ENCODE peak calls at places on chromosome X, in nine cellular contexts. S is mesenteric fat pad, Y is NCI-H146, X is Calu3, H is GM10248, W is NCI-H1105, L is activated T-helper 1 cell treated with Interleukin-2 at 50 U/mL for 16 hours, A is NCI-H1417, I is brain microvascular endothelial cell. N is an unnamed sample.

GRCh38 chrX:119477812-119478232 is 9.6 kb downstream of the SLC25A5 start:
- DNase-seq in X (peak), H (no peak), A (no peak), W (no peak), S (peak), L (no peak), Y (no peak), I (peak), N (no peak)

GRCh38 chrX:29535212-29536162 is 679.9 kb upstream of the MAGEB2 start:
- DNase-seq in W (no peak), S (no peak), H (no peak), Y (no peak), I (no peak), L (no peak), A (no peak), X (no peak), N (no peak)

GRCh38 chrX:72621163-72621562 is 48.5 kb upstream of the HDAC8 start:
- DNase-seq in A (no peak), L (no peak), S (no peak), I (no peak), Y (no peak), W (no peak), X (peak), H (no peak), N (no peak)

GRCh38 chrX:82775426-82775825 is 732.7 kb upstream of the POU3F4 start:
- DNase-seq in W (no peak), Y (no peak), H (no peak), I (no peak), X (no peak), L (no peak), A (no peak), S (no peak), N (no peak)

GRCh38 chrX:1472975-1473374 is 20.3 kb upstream of the ASMTL start:
- DNase-seq in S (no peak), L (no peak), H (no peak), W (no peak), Y (no peak), A (no peak), X (no peak), I (no peak), N (no peak)

GRCh38 chrX:40938418-40938817 is 146.8 kb upstream of the USP9X start:
- DNase-seq in W (no peak), H (no peak), S (no peak), Y (no peak), I (peak), A (no peak), X (no peak), L (no peak), N (no peak)

GRCh38 chrX:21725916-21726315 is 32.0 kb downstream of the SMPX start:
- DNase-seq in Y (no peak), L (no peak), I (no peak), X (no peak), S (no peak), A (no peak), W (no peak), H (no peak), N (no peak)

GRCh38 chrX:43564953-43565352 is 91.1 kb upstream of the MAOA start:
- DNase-seq in I (no peak), S (no peak), L (no peak), H (no peak), A (no peak), W (no peak), X (no peak), Y (no peak), N (no peak)

GRCh38 chrX:123481908-123482873 is 250.7 kb downstream of the THOC2 start:
- DNase-seq in A (no peak), X (no peak), H (no peak), L (no peak), W (peak), Y (no peak), I (no peak), S (no peak), N (peak)

GRCh38 chrX:44071070-44071645 is 98.0 kb upstream of the NDP start:
- DNase-seq in S (no peak), I (no peak), Y (no peak), W (no peak), X (no peak), A (no peak), H (no peak), L (no peak), N (no peak)

GRCh38 chrX:333611-334311 is 15.2 kb upstream of the GTPBP6 start:
- DNase-seq in S (no peak), Y (no peak), L (no peak), A (no peak), W (no peak), X (no peak), I (no peak), H (no peak), N (no peak)

GRCh38 chrX:14932136-14932535 is 58.9 kb downstream of the MOSPD2 start:
- DNase-seq in W (no peak), X (no peak), L (no peak), S (no peak), A (no peak), I (no peak), H (no peak), Y (peak), N (no peak)

GRCh38 chrX:135194684-135195083 is 23.5 kb upstream of the CT55 start:
- DNase-seq in W (no peak), L (no peak), I (no peak), H (no peak), Y (peak), A (no peak), X (no peak), S (no peak), N (no peak)

GRCh38 chrX:20451936-20452335 is 185.2 kb upstream of the RPS6KA3 start:
- DNase-seq in I (no peak), A (no peak), X (no peak), W (no peak), L (no peak), Y (no peak), S (no peak), H (no peak), N (peak)

GRCh38 chrX:118727686-118728339 is 407 bp downstream of the IL13RA1 start:
- DNase-seq in Y (peak), L (no peak), W (no peak), X (peak), A (peak), S (no peak), I (no peak), H (no peak), N (no peak)

GRCh38 chrX:153971124-153971631 is 440 bp downstream of the HCFC1 start:
- DNase-seq in I (peak), A (peak), X (peak), Y (peak), S (peak), H (peak), W (peak), L (peak), N (peak)

GRCh38 chrX:140149761-140150160 is 184.4 kb upstream of the CXorf66 start:
- DNase-seq in Y (no peak), S (no peak), X (no peak), H (no peak), L (no peak), I (no peak), A (no peak), W (no peak), N (no peak)

GRCh38 chrX:78092296-78092695 is 11.8 kb upstream of the PGK1 start:
- DNase-seq in A (peak), L (no peak), H (no peak), Y (no peak), S (no peak), I (peak), X (peak), W (no peak), N (no peak)

GRCh38 chrX:151984328-151984727 is 9.9 kb upstream of the GABRE start:
- DNase-seq in S (no peak), H (no peak), L (no peak), A (no peak), I (peak), Y (no peak), X (peak), W (no peak), N (no peak)

GRCh38 chrX:16462912-16463311 is 187.0 kb upstream of the S100G start:
- DNase-seq in L (no peak), A (no peak), S (no peak), X (no peak), I (peak), W (no peak), Y (no peak), H (no peak), N (no peak)

GRCh38 chrX:67749536-67749935 is 205.7 kb downstream of the AR start:
- DNase-seq in I (peak), L (no peak), X (no peak), H (no peak), Y (no peak), W (no peak), S (no peak), A (no peak), N (no peak)

GRCh38 chrX:54695816-54696487 is 102.1 kb downstream of the ITIH6 start:
- DNase-seq in W (no peak), I (no peak), S (no peak), L (no peak), Y (no peak), X (no peak), H (peak), A (peak), N (no peak)

GRCh38 chrX:136598631-136599030 is 49.3 kb upstream of the CD40LG start:
- DNase-seq in S (no peak), L (no peak), H (no peak), A (no peak), Y (no peak), W (no peak), X (no peak), I (no peak), N (no peak)

GRCh38 chrX:36198575-36198974 is 279.0 kb downstream of the CFAP47 start:
- DNase-seq in W (no peak), A (no peak), X (no peak), I (no peak), L (no peak), S (no peak), Y (no peak), H (no peak), N (no peak)

GRCh38 chrX:11189097-11189496 is 78.0 kb downstream of the HCCS start:
- DNase-seq in Y (no peak), L (no peak), X (no peak), H (no peak), W (no peak), A (no peak), S (no peak), I (no peak), N (no peak)

N was measured in NCI-H2171.